ENCODE peak calls at places on chromosomes 2 and 18, in four cellular contexts. F is DND-41, O is right lobe of liver, H is cardiac muscle cell. Z is an unnamed sample.

GRCh38 chr18:24397131-24397693 is 412 bp downstream of the OSBPL1A start:
- DNase-seq in F (no peak), H (peak), O (peak), Z (peak)

GRCh38 chr18:60563082-60563481 is 190.5 kb upstream of the MC4R start:
- DNase-seq in H (no peak), F (no peak), O (no peak), Z (no peak)

GRCh38 chr2:10019174-10019971 is 24.0 kb upstream of the KLF11 start:
- DNase-seq in O (peak), F (no peak), H (no peak), Z (peak)

GRCh38 chr2:182324665-182325064 is 102.2 kb downstream of the PDE1A start:
- DNase-seq in F (no peak), H (no peak), O (no peak), Z (no peak)

GRCh38 chr2:157820202-157820601 is 55.9 kb downstream of the ACVR1 start:
- DNase-seq in O (no peak), F (no peak), H (no peak), Z (no peak)

GRCh38 chr2:37654932-37655331 is 16.5 kb downstream of the CDC42EP3 start:
- DNase-seq in H (peak), O (no peak), F (no peak), Z (no peak)

GRCh38 chr2:216260629-216261028 is 111.7 kb downstream of the MARCHF4 start:
- DNase-seq in H (no peak), F (no peak), O (no peak), Z (no peak)

GRCh38 chr2:24945907-24946306 is 25.8 kb downstream of the DNAJC27 start:
- DNase-seq in F (no peak), H (no peak), O (no peak), Z (no peak)

GRCh38 chr2:46260305-46260704 is 36.9 kb upstream of the EPAS1 start:
- DNase-seq in F (no peak), O (no peak), H (no peak), Z (no peak)

GRCh38 chr2:232434091-232434490 is 21.9 kb upstream of the ALPI start:
- DNase-seq in O (no peak), H (no peak), F (no peak), Z (peak)

GRCh38 chr18:28584726-28585125 is 407.8 kb upstream of the CDH2 start:
- DNase-seq in F (no peak), H (peak), O (no peak), Z (no peak)

GRCh38 chr2:44392338-44392943 is 30.7 kb downstream of the CAMKMT start:
- DNase-seq in O (peak), H (peak), F (peak), Z (no peak)

GRCh38 chr2:240586919-240587800 is 626 bp downstream of the CAPN10 start:
- DNase-seq in O (peak), H (peak), F (peak), Z (peak)

GRCh38 chr2:164314148-164314547 is 307.1 kb downstream of the GRB14 start:
- DNase-seq in H (peak), F (no peak), O (no peak), Z (no peak)

GRCh38 chr2:32752952-32753351 is 125.1 kb downstream of the TTC27 start:
- DNase-seq in O (no peak), H (peak), F (no peak), Z (no peak)

GRCh38 chr2:237617305-237617982 is 9.9 kb upstream of the LRRFIP1 start:
- DNase-seq in O (no peak), F (no peak), H (no peak), Z (no peak)

GRCh38 chr2:32715981-32716380 is 88.1 kb downstream of the TTC27 start:
- DNase-seq in H (no peak), F (no peak), O (no peak), Z (no peak)

GRCh38 chr18:524496-524895 is 24.0 kb upstream of the COLEC12 start:
- DNase-seq in H (no peak), O (no peak), F (no peak), Z (no peak)

GRCh38 chr2:240794178-240794721 is 25.8 kb downstream of the KIF1A start:
- DNase-seq in F (no peak), O (peak), H (no peak), Z (no peak)

GRCh38 chr18:13179566-13180113 is 38.9 kb upstream of the LDLRAD4 start:
- DNase-seq in H (no peak), O (peak), F (no peak), Z (no peak)

GRCh38 chr2:221018262-221018661 is 553.8 kb downstream of the EPHA4 start:
- DNase-seq in H (no peak), O (no peak), F (no peak), Z (no peak)

GRCh38 chr2:88011011-88011410 is 5.3 kb downstream of the RNU2-63P start:
- DNase-seq in O (no peak), F (no peak), H (no peak), Z (no peak)

GRCh38 chr2:25894135-25894830 is 16.0 kb upstream of the ASXL2 start:
- DNase-seq in O (peak), H (no peak), F (no peak), Z (no peak)

GRCh38 chr2:10036095-10036879 is 7.1 kb upstream of the KLF11 start:
- DNase-seq in H (no peak), O (peak), F (peak), Z (peak)

GRCh38 chr2:120367649-120368048 is 21.7 kb downstream of the INHBB start:
- DNase-seq in F (no peak), H (no peak), O (no peak), Z (no peak)

GRCh38 chr2:85401844-85402243 is 8.3 kb downstream of the CAPG start:
- DNase-seq in F (no peak), O (no peak), H (no peak), Z (no peak)

GRCh38 chr2:224302952-224303351 is 99.0 kb downstream of the FAM124B start:
- DNase-seq in F (no peak), H (no peak), O (no peak), Z (no peak)

GRCh38 chr18:73614812-73615211 is 532.8 kb downstream of the FBXO15 start:
- DNase-seq in F (no peak), H (no peak), O (no peak), Z (no peak)

GRCh38 chr2:98329549-98329948 is 16.7 kb upstream of the CNGA3 start:
- DNase-seq in O (no peak), F (no peak), H (no peak), Z (no peak)

GRCh38 chr2:215601990-215602721 is 166.3 kb upstream of the FN1 start:
- DNase-seq in H (no peak), F (no peak), O (no peak), Z (no peak)

GRCh38 chr2:85413592-85414421 is 3.6 kb upstream of the CAPG start:
- DNase-seq in O (peak), H (peak), F (peak), Z (no peak)

GRCh38 chr2:126777620-126777978 is 121.1 kb upstream of the TEX51 start:
- DNase-seq in H (no peak), F (no peak), O (no peak), Z (no peak)
- H3K4me3 ChIP-seq in H (no peak), F (no peak), O (no peak), Z (peak)

DNA sequence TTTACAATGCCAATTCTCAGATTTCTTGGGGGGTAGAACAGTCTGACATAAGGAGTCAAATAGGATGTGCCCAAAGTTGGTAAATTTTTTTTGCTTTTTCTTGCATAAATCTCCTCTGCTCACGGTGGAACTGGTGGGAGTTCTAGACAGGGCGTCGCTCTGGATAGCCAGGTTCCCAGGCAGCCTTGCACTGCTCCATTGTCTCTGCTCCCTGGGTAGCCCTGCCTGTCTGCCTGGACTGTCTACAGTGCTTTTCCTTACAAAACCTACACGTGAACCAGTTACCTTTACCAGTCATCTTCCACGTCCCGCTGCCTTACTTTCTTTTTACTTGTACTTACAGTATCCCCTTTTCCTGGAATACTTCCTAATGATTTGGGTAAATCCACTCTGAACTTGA is 117.1 kb downstream of the ZNF407 start:
- DNase-seq in H (no peak), F (no peak), O (no peak), Z (no peak)
- H3K4me3 ChIP-seq in H (no peak), F (no peak), O (no peak), Z (no peak)

GRCh38 chr2:174918886-174919526 is 86.2 kb downstream of the CHN1 start:
- DNase-seq in F (no peak), O (no peak), H (peak), Z (no peak)

GRCh38 chr2:174919886-174920595 is 85.1 kb downstream of the CHN1 start:
- DNase-seq in H (no peak), O (no peak), F (no peak), Z (no peak)

GRCh38 chr2:174916270-174916930 is 88.8 kb downstream of the CHN1 start:
- DNase-seq in H (no peak), F (no peak), O (no peak), Z (no peak)

GRCh38 chr2:174914894-174915760 is 90.1 kb downstream of the CHN1 start:
- DNase-seq in O (peak), F (no peak), H (peak), Z (no peak)
- H3K4me3 ChIP-seq in O (no peak), F (no peak), H (no peak), Z (no peak)

GRCh38 chr18:39840406-39840805 is 2114.6 kb upstream of the PIK3C3 start:
- DNase-seq in H (no peak), F (no peak), O (no peak), Z (no peak)

GRCh38 chr18:39839782-39840181 is 2115.3 kb upstream of the PIK3C3 start:
- DNase-seq in H (no peak), F (no peak), O (no peak), Z (no peak)

GRCh38 chr18:39842042-39842791 is 2112.8 kb upstream of the PIK3C3 start:
- DNase-seq in O (no peak), H (no peak), F (no peak), Z (no peak)

GRCh38 chr18:39843546-39843945 is 2111.5 kb upstream of the PIK3C3 start:
- DNase-seq in H (no peak), O (no peak), F (no peak), Z (no peak)

GRCh38 chr18:39841133-39842041 is 2113.6 kb upstream of the PIK3C3 start:
- DNase-seq in O (peak), F (no peak), H (peak), Z (peak)
- H3K4me3 ChIP-seq in O (no peak), F (no peak), H (peak), Z (peak)

GRCh38 chr2:197254776-197255521 is 55.6 kb downstream of the ANKRD44 start:
- DNase-seq in H (no peak), O (no peak), F (no peak), Z (no peak)
- H3K4me3 ChIP-seq in H (no peak), O (no peak), F (no peak), Z (no peak)

DNA sequence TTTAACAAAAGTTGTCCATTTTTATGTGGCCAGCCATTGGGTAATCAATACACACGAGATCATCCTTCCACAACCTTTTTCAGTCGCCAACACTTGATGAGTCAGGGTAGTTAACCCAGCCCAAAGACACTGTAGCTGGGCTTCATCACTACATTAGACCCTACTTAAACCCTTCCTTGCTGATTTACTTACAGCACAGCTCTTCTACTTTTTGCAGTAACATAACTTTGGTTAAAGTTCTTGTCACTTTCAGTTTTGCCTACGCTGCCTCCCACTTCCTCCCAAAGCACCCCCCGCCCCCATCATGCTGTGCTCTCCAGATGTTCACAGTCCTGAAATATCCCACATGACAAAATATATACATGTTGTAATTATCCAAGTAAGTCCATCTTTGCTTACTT is 103.6 kb downstream of the CDK15 start:
- DNase-seq in F (peak), O (no peak), H (no peak), Z (no peak)
- H3K4me3 ChIP-seq in F (peak), O (no peak), H (no peak), Z (no peak)

GRCh38 chr2:234447189-234447588 is 49.7 kb downstream of the ARL4C start:
- DNase-seq in O (no peak), H (no peak), F (no peak), Z (no peak)

GRCh38 chr2:234448506-234449169 is 48.2 kb downstream of the ARL4C start:
- DNase-seq in O (no peak), F (no peak), H (no peak), Z (no peak)

GRCh38 chr2:234447963-234448362 is 48.9 kb downstream of the ARL4C start:
- DNase-seq in O (no peak), F (no peak), H (no peak), Z (no peak)

GRCh38 chr2:234444888-234445287 is 52.0 kb downstream of the ARL4C start:
- DNase-seq in F (peak), O (peak), H (no peak), Z (no peak)

DNA sequence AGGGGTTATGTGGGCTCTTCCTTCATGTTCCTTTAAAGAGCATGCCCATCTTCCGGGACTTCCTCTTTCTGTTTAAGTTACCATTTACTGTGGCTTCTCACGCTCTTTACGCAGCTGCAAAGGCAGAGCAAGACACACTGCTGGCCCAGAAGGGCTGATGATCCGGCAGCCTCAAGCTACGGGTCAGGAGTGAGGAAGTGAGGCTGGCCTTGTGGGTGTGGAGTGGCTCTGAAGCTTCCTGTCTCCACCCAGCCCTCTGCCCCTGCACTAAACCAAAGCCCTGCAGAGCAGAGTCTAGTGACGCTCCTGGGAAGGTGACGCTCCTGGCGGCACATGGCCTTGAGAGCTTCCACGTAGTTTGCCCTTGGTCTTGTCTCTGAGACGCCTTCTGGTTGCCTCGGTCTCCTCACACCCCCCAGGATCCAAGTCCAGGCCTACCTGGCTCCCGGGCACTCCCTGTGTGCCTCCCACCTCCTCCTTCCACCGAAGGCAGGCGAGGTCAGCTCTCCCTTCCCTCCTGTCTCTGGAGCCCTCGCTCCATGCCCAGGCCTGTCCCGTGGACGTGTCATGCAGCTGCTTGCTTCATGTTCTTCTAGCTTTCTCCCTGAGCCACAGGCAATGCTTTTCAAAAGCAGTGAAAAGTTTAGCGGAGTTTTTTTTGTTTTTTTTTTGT is 50.3 kb downstream of the ARL4C start:
- DNase-seq in O (peak), F (peak), H (no peak), Z (peak)
- H3K4me3 ChIP-seq in O (no peak), F (peak), H (no peak), Z (peak)

GRCh38 chr2:239400907-239401449 is at the start of gene HDAC4:
- DNase-seq in H (peak), O (peak), F (peak), Z (peak)

GRCh38 chr2:239401450-239402227 is 819 bp upstream of the HDAC4 start:
- DNase-seq in F (peak), H (peak), O (peak), Z (peak)

GRCh38 chr2:239405071-239405470 is 4.3 kb upstream of the HDAC4 start:
- DNase-seq in H (no peak), F (no peak), O (no peak), Z (no peak)

GRCh38 chr2:239400000-239400831 is 604 bp downstream of the HDAC4 start:
- DNase-seq in H (peak), O (no peak), F (peak), Z (no peak)

DNA sequence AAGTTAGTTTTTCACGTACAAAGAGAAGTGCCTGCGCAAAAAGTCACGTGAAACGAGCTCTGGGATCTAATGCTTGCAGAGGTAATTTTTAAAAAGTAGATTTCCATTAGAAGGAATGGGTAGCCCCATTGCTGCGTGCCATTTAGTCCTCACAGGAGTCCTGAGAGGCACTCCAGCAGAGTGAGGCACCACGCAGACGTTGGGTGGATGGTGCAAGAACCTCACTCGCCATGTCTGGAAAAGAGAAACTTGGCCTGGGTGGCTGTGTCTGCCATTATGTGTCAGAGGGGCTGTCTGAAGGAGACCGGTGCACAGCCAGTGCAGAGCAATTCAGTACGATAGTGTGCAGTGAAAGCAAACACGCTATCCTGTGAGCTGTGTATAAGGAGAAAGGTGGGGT is 1.8 kb upstream of the HDAC4 start:
- DNase-seq in H (no peak), F (no peak), O (no peak), Z (no peak)
- H3K4me3 ChIP-seq in H (no peak), F (peak), O (no peak), Z (no peak)

DNA sequence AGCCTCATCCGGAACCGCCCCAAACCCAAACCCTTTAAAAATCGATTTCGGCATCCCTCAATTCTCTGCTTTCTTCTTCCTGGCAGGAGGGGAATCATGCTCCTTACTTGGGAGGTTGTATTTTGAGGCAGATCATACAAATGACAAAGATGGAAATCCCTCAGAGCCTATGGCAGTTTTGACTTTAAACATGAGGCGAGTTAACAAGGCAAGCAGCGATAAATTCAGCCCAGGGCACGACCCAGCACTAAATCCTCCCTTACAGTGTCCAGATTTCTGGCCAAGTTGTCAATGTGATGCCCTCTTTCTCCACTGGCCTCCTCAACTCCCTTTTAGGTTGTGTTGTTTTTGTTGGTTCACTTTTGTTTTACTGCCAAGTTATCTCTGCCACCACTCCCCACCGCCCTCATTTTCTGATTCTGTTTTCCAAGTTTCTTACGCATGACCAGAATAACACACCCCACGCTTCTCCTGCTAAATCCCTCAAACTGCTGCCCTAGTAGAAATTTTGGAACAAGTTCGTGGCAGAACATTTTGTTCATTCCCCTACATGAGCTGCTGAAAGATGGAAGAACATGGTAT is 68.3 kb downstream of the CTAGE1 start:
- DNase-seq in F (no peak), O (no peak), H (no peak), Z (no peak)
- H3K4me3 ChIP-seq in F (no peak), O (no peak), H (peak), Z (peak)